ENCODE peak calls at places on chromosomes 4 and X, in four cellular contexts. V, C, R and M are unnamed samples.

GRCh38 chr4:138972956-138973819 is 42.4 kb upstream of the NOCT start:
- DNase-seq in V (no peak), C (peak), R (no peak), M (no peak)

GRCh38 chr4:23333946-23334878 is 555.6 kb downstream of the PPARGC1A start:
- DNase-seq in V (no peak), R (no peak), C (peak), M (peak)

GRCh38 chrX:118756111-118756510 is 28.7 kb downstream of the IL13RA1 start:
- DNase-seq in C (no peak), V (no peak), R (no peak), M (no peak)

GRCh38 chr4:1746265-1746691 is 25.0 kb downstream of the TACC3 start:
- DNase-seq in R (peak), C (peak), V (peak), M (no peak)

GRCh38 chrX:47619486-47620302 is at the start of gene SYN1:
- DNase-seq in C (peak), R (peak), V (peak), M (no peak)

GRCh38 chr4:24657768-24658617 is 73.6 kb upstream of the DHX15 start:
- DNase-seq in R (peak), V (peak), C (peak), M (no peak)

GRCh38 chr4:139176299-139177048 is 544 bp downstream of the ELF2 start:
- DNase-seq in V (peak), C (peak), R (peak), M (no peak)

GRCh38 chrX:19625612-19626011 is 110.3 kb upstream of the MAP3K15 start:
- DNase-seq in R (no peak), C (no peak), V (no peak), M (no peak)

GRCh38 chr4:185730849-185731608 is 81.0 kb downstream of the SORBS2 start:
- DNase-seq in V (no peak), C (no peak), R (no peak), M (peak)

GRCh38 chr4:7041851-7042696 is 1.1 kb upstream of the TADA2B start:
- DNase-seq in C (peak), V (peak), R (no peak), M (no peak)

GRCh38 chrX:102339312-102340298 is 92.6 kb downstream of the NXF2 start:
- DNase-seq in C (no peak), R (no peak), V (no peak), M (no peak)

GRCh38 chrX:118603981-118604380 is 108.4 kb downstream of the DOCK11 start:
- DNase-seq in V (peak), C (peak), R (peak), M (no peak)

GRCh38 chr4:55906999-55907398 is 41.7 kb upstream of the CEP135 start:
- DNase-seq in C (no peak), R (no peak), V (no peak), M (no peak)

GRCh38 chr4:145808021-145808650 is 128.2 kb downstream of the C4orf51 start:
- DNase-seq in C (peak), V (no peak), R (no peak), M (peak)

GRCh38 chrX:132463411-132463810 is 25.4 kb downstream of the MBNL3 start:
- DNase-seq in V (peak), C (peak), R (no peak), M (no peak)

GRCh38 chrX:79413009-79413408 is 45.9 kb upstream of the ITM2A start:
- DNase-seq in C (no peak), R (no peak), V (no peak), M (no peak)

GRCh38 chr4:111040904-111041303 is 418.0 kb upstream of the PITX2 start:
- DNase-seq in R (no peak), V (no peak), C (no peak), M (no peak)

GRCh38 chrX:9627827-9628406 is 137.7 kb downstream of the GPR143 start:
- DNase-seq in C (no peak), R (no peak), V (no peak), M (no peak)

GRCh38 chrX:13716905-13717304 is 17.5 kb downstream of the TRAPPC2 start:
- DNase-seq in R (no peak), V (no peak), C (peak), M (no peak)

GRCh38 chr4:43242611-43243010 is 350.1 kb downstream of the GRXCR1 start:
- DNase-seq in R (no peak), V (no peak), C (no peak), M (peak)

GRCh38 chrX:980572-981235 is 231.7 kb downstream of the CRLF2 start:
- DNase-seq in V (no peak), R (no peak), C (no peak), M (no peak)

GRCh38 chr4:141896687-141897086 is 260.3 kb downstream of the IL15 start:
- DNase-seq in R (no peak), C (no peak), V (no peak), M (no peak)

GRCh38 chr4:40750461-40751258 is 905 bp downstream of the NSUN7 start:
- DNase-seq in C (peak), R (no peak), V (peak), M (no peak)

GRCh38 chrX:41009816-41010187 is 75.4 kb upstream of the USP9X start:
- DNase-seq in V (no peak), C (no peak), R (no peak), M (no peak)

GRCh38 chr4:159498371-159499115 is 395.7 kb downstream of the RAPGEF2 start:
- DNase-seq in C (peak), V (no peak), R (no peak), M (no peak)

GRCh38 chr4:47933798-47934197 is 19.4 kb upstream of the NFXL1 start:
- DNase-seq in V (no peak), C (no peak), R (peak), M (no peak)

GRCh38 chrX:55167124-55167523 is 53.0 kb upstream of the PAGE5 start:
- DNase-seq in R (no peak), V (no peak), C (no peak), M (no peak)

GRCh38 chr4:74714731-74715130 is 79.6 kb downstream of the BTC start:
- DNase-seq in V (no peak), R (no peak), C (no peak), M (no peak)

GRCh38 chr4:10554694-10555093 is 97.5 kb upstream of the ZNF518B start:
- DNase-seq in C (peak), V (peak), R (peak), M (peak)

GRCh38 chr4:107896158-107896645 is 35.1 kb upstream of the CYP2U1 start:
- DNase-seq in V (no peak), C (peak), R (no peak), M (peak)

GRCh38 chr4:7852568-7853185 is 87.0 kb downstream of the AFAP1 start:
- DNase-seq in V (peak), C (peak), R (no peak), M (no peak)

GRCh38 chr4:24226667-24227066 is 336.8 kb upstream of the PPARGC1A start:
- DNase-seq in R (no peak), V (no peak), C (no peak), M (no peak)

GRCh38 chr4:72951628-72952027 is 117.9 kb downstream of the COX18 start:
- DNase-seq in V (no peak), R (no peak), C (no peak), M (no peak)

GRCh38 chrX:28850955-28851354 is 263.7 kb downstream of the IL1RAPL1 start:
- DNase-seq in V (no peak), R (no peak), C (no peak), M (no peak)

GRCh38 chrX:134990475-134991473 is at the start of gene SMIM10:
- DNase-seq in V (peak), C (peak), R (no peak), M (peak)